ENCODE peak calls at places on chromosomes 1 and 21, in six cellular contexts. T is H9, G is IMR-90, F is H1, U is mesenchymal stem cell, O is trophoblast cell. D is an unnamed sample.
A peak's percentile ranks its signal among the peaks of the same experiment; 100 is the strongest.

GRCh38 chr1:179955731-179956130 is 1.1 kb downstream of the CEP350 start:
- DNase-seq in T (no peak), G (no peak), F (no peak), U (no peak), O (no peak), D (no peak)

GRCh38 chr1:208682664-208683013 is 438.5 kb upstream of the PLXNA2 start:
- DNase-seq in T (no peak), G (no peak), F (no peak), U (no peak), O (no peak), D (no peak)

GRCh38 chr1:227941509-227942020 is 6.2 kb downstream of the WNT9A start:
- DNase-seq in T (peak; percentile 67), G (no peak), F (peak; percentile 50), U (no peak), O (no peak), D (no peak)

GRCh38 chr1:201696217-201696761 is 132.7 kb upstream of the IPO9 start:
- DNase-seq in T (no peak), G (peak; percentile 93), F (no peak), U (peak; percentile 79), O (peak; percentile 38), D (no peak)

GRCh38 chr1:3921786-3922185 is 21.7 kb upstream of the C1orf174 start:
- DNase-seq in T (no peak), G (no peak), F (no peak), U (no peak), O (no peak), D (no peak)

GRCh38 chr1:22376976-22377375 is 74.7 kb upstream of the ZBTB40 start:
- DNase-seq in T (no peak), G (no peak), F (no peak), U (peak; percentile 5), O (no peak), D (no peak)

GRCh38 chr21:20970691-20971090 is 27.5 kb upstream of the NCAM2 start:
- DNase-seq in T (no peak), G (no peak), F (no peak), U (no peak), O (no peak), D (no peak)

GRCh38 chr1:234628099-234628498 is 18.1 kb upstream of the IRF2BP2 start:
- DNase-seq in T (no peak), G (peak; percentile 90), F (no peak), U (peak; percentile 73), O (no peak), D (no peak)

GRCh38 chr1:190147616-190148015 is 330.0 kb downstream of the BRINP3 start:
- DNase-seq in T (no peak), G (no peak), F (no peak), U (no peak), O (no peak), D (no peak)

GRCh38 chr1:216499581-216500272 is 76.5 kb upstream of the USH2A start:
- DNase-seq in T (no peak), G (no peak), F (no peak), U (no peak), O (no peak), D (no peak)

GRCh38 chr1:146020058-146020738 is 1.3 kb downstream of the HJV start:
- DNase-seq in T (no peak), G (no peak), F (no peak), U (no peak), O (no peak), D (no peak)

GRCh38 chr1:200427744-200428143 is 17.9 kb upstream of the ZNF281 start:
- DNase-seq in T (no peak), G (no peak), F (no peak), U (no peak), O (no peak), D (no peak)
- H4K91ac ChIP-seq in T (no peak overlapping the region), G (peak overlapping the region; percentile 35), F (no peak overlapping the region), U (no peak overlapping the region), O (no peak overlapping the region), D (no peak overlapping the region)

GRCh38 chr1:92326681-92327080 is 27.8 kb downstream of the RPAP2 start:
- DNase-seq in T (no peak), G (no peak), F (no peak), U (no peak), O (no peak), D (no peak)

GRCh38 chr1:92327794-92328193 is 28.9 kb downstream of the RPAP2 start:
- DNase-seq in T (no peak), G (no peak), F (no peak), U (no peak), O (no peak), D (no peak)

GRCh38 chr1:92324784-92325183 is 25.9 kb downstream of the RPAP2 start:
- DNase-seq in T (no peak), G (no peak), F (no peak), U (no peak), O (no peak), D (no peak)

GRCh38 chr1:92333668-92334067 is 34.8 kb downstream of the RPAP2 start:
- DNase-seq in T (no peak), G (no peak), F (no peak), U (no peak), O (no peak), D (no peak)

GRCh38 chr1:92329356-92330129 is 30.7 kb downstream of the RPAP2 start:
- DNase-seq in T (no peak), G (peak; percentile 67), F (no peak), U (peak; percentile 63), O (peak; percentile 85), D (no peak)
- H3K14ac ChIP-seq in T (no peak overlapping the region), G (no peak overlapping the region), F (no peak overlapping the region), U (no peak overlapping the region), O (no peak overlapping the region), D (no peak overlapping the region)

DNA sequence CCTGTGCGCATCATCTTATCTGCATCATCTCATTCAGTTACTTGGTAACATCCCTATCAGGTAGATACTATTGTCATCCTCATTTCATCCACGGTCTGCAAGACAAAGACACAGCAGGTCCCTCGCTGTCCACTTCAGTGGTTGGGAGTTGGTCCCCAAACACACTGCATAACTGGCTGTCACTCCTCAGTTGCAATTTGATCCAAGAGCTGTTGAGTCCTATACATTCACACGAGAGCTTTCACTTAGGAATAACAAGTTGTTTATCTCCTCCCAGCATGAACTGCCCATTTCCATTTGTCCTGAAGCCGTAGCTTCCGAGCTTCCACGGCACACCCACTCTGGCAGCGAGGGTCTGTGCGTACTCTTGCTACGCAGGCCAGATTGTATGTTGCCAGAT is 472.0 kb downstream of the CAMTA1 start:
- DNase-seq in T (no peak), G (no peak), F (no peak), U (no peak), O (no peak), D (no peak)
- H4K91ac ChIP-seq in T (no peak overlapping the region), G (no peak overlapping the region), F (peak overlapping the region; percentile 62), U (no peak overlapping the region), O (no peak overlapping the region), D (no peak overlapping the region)

GRCh38 chr1:981491-981954 is 370 bp downstream of the PERM1 start:
- DNase-seq in T (no peak), G (no peak), F (no peak), U (no peak), O (no peak), D (no peak)

GRCh38 chr1:981955-982558 is at the start of gene PERM1:
- DNase-seq in T (no peak), G (no peak), F (no peak), U (no peak), O (no peak), D (no peak)

GRCh38 chr1:983736-984475 is 2.0 kb upstream of the PERM1 start:
- DNase-seq in T (no peak), G (no peak), F (peak; percentile 92), U (peak; percentile 42), O (no peak), D (no peak)

GRCh38 chr1:984476-984814 is 2.6 kb upstream of the PERM1 start:
- DNase-seq in T (no peak), G (no peak), F (no peak), U (no peak), O (no peak), D (no peak)

GRCh38 chr1:982765-983436 is 1.0 kb upstream of the PERM1 start:
- DNase-seq in T (no peak), G (no peak), F (no peak), U (no peak), O (no peak), D (no peak)
- H3K14ac ChIP-seq in T (no peak overlapping the region), G (no peak overlapping the region), F (no peak overlapping the region), U (no peak overlapping the region), O (no peak overlapping the region), D (no peak overlapping the region)

GRCh38 chr1:37242501-37242900 is 208.2 kb upstream of the GRIK3 start:
- DNase-seq in T (no peak), G (no peak), F (no peak), U (no peak), O (no peak), D (no peak)

GRCh38 chr1:37246631-37247030 is 212.3 kb upstream of the GRIK3 start:
- DNase-seq in T (no peak), G (no peak), F (no peak), U (no peak), O (no peak), D (no peak)

GRCh38 chr1:37243368-37244082 is 209.2 kb upstream of the GRIK3 start:
- DNase-seq in T (no peak), G (no peak), F (peak; percentile 41), U (no peak), O (no peak), D (no peak)

GRCh38 chr1:37244815-37245214 is 210.5 kb upstream of the GRIK3 start:
- DNase-seq in T (no peak), G (no peak), F (no peak), U (no peak), O (no peak), D (no peak)

DNA sequence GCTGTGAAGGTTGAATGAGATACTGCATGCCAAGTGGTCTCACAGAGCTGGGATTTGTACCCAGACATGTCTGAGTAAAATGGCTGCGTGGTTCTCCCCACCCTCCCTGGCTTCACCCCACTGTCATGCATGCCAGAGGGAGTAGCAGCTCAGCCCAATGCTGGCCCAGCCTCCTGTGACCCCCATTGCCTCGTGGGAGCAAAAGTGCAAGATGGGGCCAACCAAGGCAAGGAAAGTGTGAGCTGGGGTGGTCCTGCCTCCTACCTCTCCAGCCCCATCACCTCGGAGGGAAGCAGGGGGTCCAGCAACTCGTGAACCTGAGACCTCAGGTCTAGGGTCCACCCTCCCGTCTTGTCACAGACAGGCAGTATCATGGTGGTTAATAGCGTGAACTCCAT is 209.8 kb upstream of the GRIK3 start:
- DNase-seq in T (no peak), G (no peak), F (peak; percentile 35), U (no peak), O (no peak), D (no peak)
- H4K91ac ChIP-seq in T (no peak overlapping the region), G (no peak overlapping the region), F (peak overlapping the region; percentile 26), U (no peak overlapping the region), O (no peak overlapping the region), D (no peak overlapping the region)

DNA sequence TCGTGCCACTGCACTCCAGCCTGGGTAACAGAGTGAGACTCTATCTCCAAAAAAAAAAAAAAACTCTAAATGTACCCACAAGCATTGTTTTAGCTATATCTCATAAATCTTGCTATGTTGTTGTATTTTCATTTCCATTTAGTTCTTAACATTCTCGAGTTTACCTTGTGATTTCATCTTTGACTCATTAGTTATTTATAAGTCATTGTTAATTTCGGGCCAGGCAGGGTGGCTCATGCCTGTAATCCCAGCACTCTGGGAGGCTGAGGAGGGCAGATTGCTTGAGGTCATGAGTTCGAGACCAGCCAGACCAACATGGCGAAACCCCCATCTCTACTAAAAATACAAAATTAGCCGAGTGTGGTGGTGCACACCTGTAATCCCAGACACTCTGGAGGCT is 11.7 kb downstream of the HES2 start:
- DNase-seq in T (no peak), G (no peak), F (no peak), U (no peak), O (no peak), D (no peak)
- H3K14ac ChIP-seq in T (no peak overlapping the region), G (no peak overlapping the region), F (no peak overlapping the region), U (no peak overlapping the region), O (no peak overlapping the region), D (no peak overlapping the region)

GRCh38 chr1:63603810-63604209 is 10.6 kb downstream of the PGM1 start:
- DNase-seq in T (no peak), G (peak; percentile 42), F (no peak), U (no peak), O (no peak), D (no peak)
- H4K91ac ChIP-seq in T (no peak overlapping the region), G (no peak overlapping the region), F (no peak overlapping the region), U (no peak overlapping the region), O (no peak overlapping the region), D (no peak overlapping the region)